ENCODE peak calls at places on chromosomes 1 and 21, in five cellular contexts. H is A549, D is HepG2, O is K562, X is GM12878. W is an unnamed sample.

GRCh38 chr1:176692431-176692830 is 229.5 kb downstream of the PAPPA2 start:
- DNase-seq in O (no peak), D (no peak), X (no peak), H (no peak), W (no peak)

GRCh38 chr1:37474697-37475379 is 458 bp downstream of the ZC3H12A start:
- DNase-seq in D (no peak), O (no peak), X (no peak), H (no peak), W (no peak)

GRCh38 chr1:187445066-187445465 is 616.3 kb downstream of the PLA2G4A start:
- DNase-seq in X (no peak), O (no peak), D (no peak), H (no peak), W (no peak)

GRCh38 chr1:202061055-202061454 is 50.7 kb downstream of the ELF3 start:
- DNase-seq in O (peak), H (no peak), D (no peak), X (no peak), W (no peak)

GRCh38 chr1:3070654-3071506 is 1.9 kb downstream of the PRDM16 start:
- DNase-seq in X (no peak), H (no peak), D (no peak), O (no peak), W (no peak)

GRCh38 chr1:151472852-151473731 is 13.8 kb upstream of the POGZ start:
- DNase-seq in X (no peak), D (no peak), H (no peak), O (peak), W (peak)

GRCh38 chr1:155191904-155192303 is 15.8 kb downstream of the THBS3 start:
- DNase-seq in H (no peak), O (no peak), X (no peak), D (no peak), W (no peak)

GRCh38 chr1:89465201-89465600 is 59.4 kb upstream of the LRRC8B start:
- DNase-seq in D (no peak), O (no peak), X (no peak), H (no peak), W (no peak)

GRCh38 chr1:85208488-85208887 is 7.7 kb upstream of the SYDE2 start:
- DNase-seq in D (no peak), X (no peak), H (no peak), O (no peak), W (no peak)

GRCh38 chr1:214549604-214550338 is 1.6 kb downstream of the PTPN14 start:
- DNase-seq in D (no peak), H (peak), X (no peak), O (no peak), W (peak)

GRCh38 chr1:236102611-236103010 is 37.7 kb upstream of the NID1 start:
- DNase-seq in O (no peak), D (no peak), H (no peak), X (no peak), W (no peak)

GRCh38 chr21:27192286-27192685 is 225.4 kb upstream of the ADAMTS5 start:
- DNase-seq in H (no peak), D (no peak), O (no peak), X (no peak), W (no peak)

GRCh38 chr1:190179817-190180216 is 297.8 kb downstream of the BRINP3 start:
- DNase-seq in O (no peak), D (peak), X (no peak), H (peak), W (no peak)

GRCh38 chr21:41508415-41509205 is 652 bp upstream of the TMPRSS2 start:
- DNase-seq in O (no peak), X (no peak), D (no peak), H (no peak), W (no peak)

GRCh38 chr21:45513003-45513706 is 29.1 kb downstream of the SLC19A1 start:
- DNase-seq in X (no peak), H (no peak), D (no peak), O (no peak), W (no peak)

GRCh38 chr1:66495490-66495889 is 38.5 kb upstream of the SGIP1 start:
- DNase-seq in O (no peak), H (no peak), X (no peak), D (no peak), W (peak)

GRCh38 chr1:178964469-178965330 is 61.0 kb upstream of the FAM20B start:
- DNase-seq in D (no peak), X (no peak), O (peak), H (no peak), W (no peak)

GRCh38 chr1:95232646-95233320 is 1.2 kb upstream of the RWDD3 start:
- DNase-seq in D (no peak), O (no peak), H (no peak), X (no peak), W (no peak)

GRCh38 chr1:1353389-1354151 is 4.4 kb upstream of the DVL1 start:
- DNase-seq in D (no peak), X (no peak), H (no peak), O (no peak), W (no peak)

GRCh38 chr1:28807046-28807445 is 4.9 kb upstream of the OPRD1 start:
- DNase-seq in X (no peak), D (no peak), O (no peak), H (no peak), W (no peak)

GRCh38 chr1:202255343-202255742 is 61.7 kb downstream of the LGR6 start:
- DNase-seq in D (no peak), O (no peak), X (no peak), H (no peak), W (no peak)

GRCh38 chr1:173255214-173255813 is 48.2 kb upstream of the TNFSF4 start:
- DNase-seq in H (peak), D (peak), O (peak), X (peak), W (peak)

GRCh38 chr1:214271174-214271858 is 9.6 kb upstream of the SMYD2 start:
- DNase-seq in X (no peak), D (no peak), H (no peak), O (no peak), W (no peak)

GRCh38 chr1:2194319-2194897 is at the start of gene FAAP20:
- DNase-seq in H (peak), O (peak), X (no peak), D (peak), W (no peak)

GRCh38 chr1:240695416-240695815 is 83.5 kb upstream of the GREM2 start:
- DNase-seq in H (no peak), D (no peak), X (no peak), O (no peak), W (no peak)

GRCh38 chr1:212179394-212180076 is 105.7 kb upstream of the PPP2R5A start:
- DNase-seq in X (no peak), O (no peak), H (peak), D (no peak), W (no peak)

GRCh38 chr1:111943056-111943455 is 46.4 kb downstream of the KCND3 start:
- DNase-seq in X (no peak), H (no peak), O (no peak), D (no peak), W (no peak)

GRCh38 chr21:15749868-15750174 is 20.0 kb downstream of the USP25 start:
- DNase-seq in X (no peak), O (no peak), H (no peak), D (no peak), W (no peak)

GRCh38 chr21:43750339-43751033 is 25.6 kb downstream of the CSTB start:
- DNase-seq in H (no peak), X (no peak), O (no peak), D (no peak), W (no peak)

GRCh38 chr1:96872757-96873156 is 151.2 kb downstream of the PTBP2 start:
- DNase-seq in X (no peak), D (no peak), O (no peak), H (no peak), W (no peak)
- TF ChIP-seq MAX in X (no peak), D (no peak), O (no peak), H (no peak), W (no peak)

GRCh38 chr1:220040028-220040596 is 6.2 kb downstream of the EPRS1 start:
- DNase-seq in H (no peak), X (no peak), O (no peak), D (no peak), W (no peak)

GRCh38 chr1:220043646-220044045 is 2.7 kb downstream of the EPRS1 start:
- DNase-seq in X (no peak), D (no peak), H (no peak), O (no peak), W (no peak)

GRCh38 chr1:220038640-220039039 is 7.7 kb downstream of the EPRS1 start:
- DNase-seq in O (no peak), X (no peak), H (no peak), D (no peak), W (no peak)
- TF ChIP-seq MYC in O (no peak), X (no peak), H (no peak), D (no peak), W (no peak)

GRCh38 chr1:19602486-19602885 is 41.6 kb upstream of the NBL1 start:
- DNase-seq in X (no peak), H (no peak), D (no peak), O (no peak), W (no peak)
- H3K27ac ChIP-seq in X (no peak), H (no peak), D (no peak), O (no peak), W (no peak)

GRCh38 chr1:231162300-231162969 is 577 bp downstream of the TRIM67 start:
- DNase-seq in O (peak), X (no peak), D (peak), H (peak), W (peak)
- TF ChIP-seq MAX in O (peak), X (no peak), D (peak), H (peak), W (no peak)

DNA sequence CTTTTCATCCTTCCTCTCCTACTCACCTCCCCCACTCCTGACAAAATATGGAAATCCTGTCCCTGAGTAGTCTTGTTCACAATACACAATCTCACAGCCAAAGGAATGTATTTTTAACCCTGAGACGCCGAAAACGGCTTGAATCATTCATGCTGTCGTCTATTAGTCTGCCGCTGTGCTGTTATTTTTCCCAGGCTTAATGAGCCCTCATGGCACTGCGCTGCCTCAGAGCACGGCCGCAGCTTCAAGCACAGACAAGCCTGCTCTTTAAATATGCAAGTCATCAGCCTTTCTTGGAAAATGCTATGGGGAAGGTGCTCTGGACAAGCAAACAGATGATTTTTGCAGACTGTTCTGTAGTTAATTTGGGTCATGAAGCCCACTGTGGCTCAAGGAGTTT is 302.7 kb downstream of the DISC1 start:
- DNase-seq in X (no peak), O (no peak), H (no peak), D (no peak), W (peak)
- TF ChIP-seq MYC in X (no peak), O (no peak), H (no peak), D (no peak), W (no peak)